ENCODE peak calls at places on chromosome 1, in six cellular contexts. G, O, Q, W, D and K are unnamed samples.

GRCh38 chr1:21665711-21666571 is 3.2 kb downstream of the RAP1GAP start:
- DNase-seq in G (peak; percentile 7), Q (no peak), D (no peak), W (no peak), O (no peak), K (no peak)

GRCh38 chr1:201266774-201267173 is 16.5 kb upstream of the PKP1 start:
- DNase-seq in W (no peak), G (peak; percentile 95), D (no peak), Q (peak; percentile 58), O (peak; percentile 1), K (no peak)

GRCh38 chr1:67460648-67461500 is 30.7 kb upstream of the SERBP1 start:
- DNase-seq in D (no peak), O (peak; percentile 36), Q (no peak), G (no peak), W (peak; percentile 18), K (no peak)

GRCh38 chr1:228346731-228347130 is 59.9 kb downstream of the TRIM11 start:
- DNase-seq in Q (no peak), G (no peak), W (no peak), D (no peak), O (no peak), K (no peak)

GRCh38 chr1:158011714-158012113 is 18.3 kb downstream of the KIRREL1 start:
- DNase-seq in O (no peak), Q (peak; percentile 81), G (peak; percentile 64), W (no peak), D (no peak), K (no peak)

GRCh38 chr1:152486400-152487006 is 24.1 kb upstream of the LCE5A start:
- DNase-seq in Q (no peak), G (no peak), D (no peak), O (no peak), W (peak; percentile 7), K (no peak)

GRCh38 chr1:6770727-6771567 is 14.3 kb upstream of the CAMTA1 start:
- DNase-seq in O (peak; percentile 63), Q (peak; percentile 65), G (peak; percentile 50), D (peak; percentile 17), W (peak; percentile 42), K (no peak)

GRCh38 chr1:80217377-80217986 is 1211.0 kb upstream of the ADGRL4 start:
- DNase-seq in O (no peak), Q (peak; percentile 74), W (peak; percentile 39), D (no peak), G (peak; percentile 71), K (peak; percentile 5)

GRCh38 chr1:182564605-182565004 is 24.5 kb downstream of the RNASEL start:
- DNase-seq in D (no peak), G (no peak), O (no peak), W (no peak), Q (no peak), K (no peak)

GRCh38 chr1:213569816-213570150 is 418.0 kb upstream of the PROX1 start:
- DNase-seq in O (no peak), W (no peak), D (no peak), G (no peak), Q (no peak), K (no peak)

GRCh38 chr1:230905733-230906132 is 37.4 kb upstream of the C1orf198 start:
- DNase-seq in Q (peak; percentile 15), G (peak; percentile 83), O (no peak), D (no peak), W (no peak), K (no peak)

GRCh38 chr1:114509596-114510234 is 1.3 kb downstream of the TRIM33 start:
- DNase-seq in W (peak; percentile 5), D (no peak), Q (peak; percentile 22), O (no peak), G (no peak), K (no peak)

GRCh38 chr1:51639694-51640093 is 22.8 kb downstream of the OSBPL9 start:
- DNase-seq in D (no peak), W (no peak), O (no peak), G (no peak), Q (no peak), K (no peak)

GRCh38 chr1:51643362-51643761 is 26.5 kb downstream of the OSBPL9 start:
- DNase-seq in W (peak; percentile 31), O (no peak), Q (no peak), D (no peak), G (no peak), K (no peak)

GRCh38 chr1:51642739-51643142 is 25.8 kb downstream of the OSBPL9 start:
- DNase-seq in W (peak; percentile 76), Q (peak; percentile 91), O (no peak), D (no peak), G (peak; percentile 96), K (no peak)

GRCh38 chr1:51648180-51649109 is 31.6 kb downstream of the OSBPL9 start:
- DNase-seq in O (peak; percentile 42), G (peak; percentile 93), Q (peak; percentile 79), D (no peak), W (peak; percentile 96), K (no peak)

DNA sequence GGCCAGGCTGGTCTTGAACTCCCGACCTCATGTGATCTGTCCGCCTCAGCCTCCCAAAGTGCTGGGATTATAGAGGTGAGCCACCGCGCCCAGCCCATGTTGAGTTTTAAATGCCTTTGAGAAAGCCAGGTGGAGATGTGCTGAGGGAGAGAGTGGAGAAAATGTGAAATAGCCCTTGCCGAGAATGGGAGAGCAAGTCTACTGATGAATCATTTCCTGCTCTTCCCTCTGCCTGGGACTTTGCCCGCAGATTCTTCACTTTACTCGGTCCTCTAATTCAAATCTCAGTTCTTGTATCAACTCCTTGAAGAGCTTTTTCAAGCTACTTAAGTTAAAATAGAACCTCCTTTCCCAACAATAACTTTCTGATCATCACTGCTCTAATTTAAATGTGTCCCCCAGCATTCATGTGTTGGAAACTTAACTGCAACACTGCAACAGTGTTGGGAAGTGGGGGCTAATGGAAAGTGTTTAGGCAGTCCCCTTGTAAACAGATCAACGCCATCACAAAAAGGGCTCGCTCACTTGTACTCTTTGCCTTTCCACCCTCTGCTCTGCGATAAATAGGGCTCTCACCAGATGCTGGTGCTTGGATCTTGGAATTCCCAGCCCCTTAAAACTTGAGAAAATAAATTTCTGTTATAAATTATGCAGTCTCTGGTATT is 27.8 kb downstream of the OSBPL9 start:
- DNase-seq in O (no peak), W (peak; percentile 67), D (peak; percentile 5), Q (peak; percentile 87), G (peak; percentile 85), K (no peak)
- H4K8ac ChIP-seq in O (no peak overlapping the region), W (no peak overlapping the region), D (no peak overlapping the region), Q (peak overlapping the region; percentile 12), G (peak overlapping the region; percentile 89), K (no peak overlapping the region)

GRCh38 chr1:150627821-150628410 is 1.5 kb downstream of the ENSA start:
- DNase-seq in G (no peak), Q (no peak), W (no peak), O (no peak), D (no peak), K (no peak)
- H2BK15ac ChIP-seq in G (no peak overlapping the region), Q (no peak overlapping the region), W (no peak overlapping the region), O (no peak overlapping the region), D (no peak overlapping the region), K (no peak overlapping the region)

GRCh38 chr1:37471345-37472231 is 2.8 kb upstream of the ZC3H12A start:
- DNase-seq in D (no peak), O (peak; percentile 87), W (peak; percentile 95), G (peak; percentile 90), Q (peak; percentile 96), K (no peak)
- H4K8ac ChIP-seq in D (no peak overlapping the region), O (no peak overlapping the region), W (no peak overlapping the region), G (peak overlapping the region; percentile 84), Q (peak overlapping the region; percentile 90), K (no peak overlapping the region)

GRCh38 chr1:10829965-10830515 is 33.6 kb upstream of the CASZ1 start:
- DNase-seq in O (no peak), W (no peak), G (no peak), Q (no peak), D (no peak), K (no peak)

GRCh38 chr1:10829067-10829818 is 32.8 kb upstream of the CASZ1 start:
- DNase-seq in G (no peak), D (no peak), W (no peak), Q (no peak), O (no peak), K (no peak)

GRCh38 chr1:10825592-10825991 is 29.1 kb upstream of the CASZ1 start:
- DNase-seq in D (no peak), Q (no peak), O (no peak), W (no peak), G (no peak), K (no peak)

GRCh38 chr1:10824821-10825540 is 28.5 kb upstream of the CASZ1 start:
- DNase-seq in W (peak; percentile 53), G (peak; percentile 77), O (peak; percentile 52), Q (peak; percentile 29), D (no peak), K (no peak)

DNA sequence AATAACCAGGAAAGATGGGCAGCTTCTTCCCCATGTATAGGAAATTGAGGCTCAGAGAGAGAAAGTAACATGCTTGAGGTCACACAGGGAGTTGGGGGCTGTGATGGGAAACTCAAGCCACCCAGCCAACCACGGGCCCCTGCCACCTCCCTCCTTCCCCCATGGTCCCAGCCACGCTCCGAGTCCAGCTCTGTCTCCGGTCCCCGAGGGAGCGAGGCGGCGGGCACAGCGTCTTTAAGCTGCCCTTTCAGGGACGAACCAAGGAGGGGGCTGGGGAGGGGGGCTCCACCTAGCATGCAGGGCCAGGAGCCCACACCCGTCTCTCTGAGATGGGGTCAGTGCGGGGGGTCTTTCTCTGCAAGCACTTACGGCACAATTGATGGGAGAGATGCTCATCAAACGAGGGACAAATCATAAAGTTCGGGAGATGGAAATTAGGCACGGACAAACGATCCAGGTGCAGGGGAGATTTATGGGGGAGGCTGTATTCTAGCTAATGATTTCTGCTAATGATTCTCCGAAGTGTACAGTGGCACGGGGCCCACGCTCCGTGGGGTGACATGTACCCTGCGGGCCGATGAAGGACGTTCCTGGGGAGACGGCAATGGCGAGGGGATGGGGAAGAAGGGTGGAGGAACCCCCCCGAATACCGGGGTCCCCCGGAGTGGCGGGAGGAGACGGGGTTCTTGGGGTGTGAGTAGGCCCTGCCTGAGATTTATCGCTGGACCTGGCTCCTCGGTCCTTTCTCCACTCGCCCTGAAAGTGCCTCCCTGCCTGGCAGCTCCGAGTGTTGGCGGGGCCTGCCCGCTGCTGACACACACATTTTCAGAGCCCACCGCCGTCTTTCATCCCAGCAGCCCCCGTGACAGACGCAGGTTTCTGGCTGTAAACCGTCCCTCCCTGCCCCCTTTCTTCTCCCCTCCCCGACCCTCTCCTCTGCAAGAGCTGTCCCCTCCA is 31.2 kb upstream of the CASZ1 start:
- DNase-seq in O (no peak), Q (no peak), D (no peak), G (no peak), W (no peak), K (no peak)
- H2BK15ac ChIP-seq in O (no peak overlapping the region), Q (no peak overlapping the region), D (peak overlapping the region; percentile 61), G (no peak overlapping the region), W (no peak overlapping the region), K (peak overlapping the region; percentile 5)

GRCh38 chr1:222643937-222644648 is 26.2 kb downstream of the MIA3 start:
- DNase-seq in O (peak; percentile 99), Q (peak; percentile 99), W (peak; percentile 100), G (peak; percentile 99), D (peak; percentile 93), K (peak; percentile 95)
- H4K8ac ChIP-seq in O (no peak overlapping the region), Q (peak overlapping the region; percentile 99), W (peak overlapping the region; percentile 98), G (peak overlapping the region; percentile 99), D (peak overlapping the region; percentile 83), K (no peak overlapping the region)